ENCODE peak calls at places on chromosomes 5 and 9, in four cellular contexts. G is transverse colon, L is SK-N-SH, E is H1. H is an unnamed sample.
A peak's percentile ranks its signal among the peaks of the same experiment; 100 is the strongest.

GRCh38 chr5:170275376-170275994 is 22.1 kb downstream of the LCP2 start:
- DNase-seq in G (no peak), L (no peak), E (no peak), H (no peak)

GRCh38 chr9:114643001-114643400 is 14.6 kb downstream of the TEX53 start:
- DNase-seq in G (no peak), L (no peak), E (no peak), H (no peak)

GRCh38 chr5:91357012-91357634 is 26.0 kb downstream of the ARRDC3 start:
- DNase-seq in G (no peak), L (no peak), E (no peak), H (no peak)

GRCh38 chr9:37025381-37026084 is 8.5 kb downstream of the PAX5 start:
- DNase-seq in G (no peak), L (no peak), E (no peak), H (no peak)

GRCh38 chr5:57482671-57483106 is at the start of gene ACTBL2:
- DNase-seq in G (no peak), L (no peak), E (no peak), H (no peak)

GRCh38 chr9:93202919-93203712 is 19.2 kb downstream of the WNK2 start:
- DNase-seq in G (no peak), L (no peak), E (no peak), H (no peak)

GRCh38 chr9:38087934-38088925 is 19.2 kb upstream of the SHB start:
- DNase-seq in G (peak; percentile 82), L (peak; percentile 84), E (peak; percentile 99), H (peak; percentile 83)

GRCh38 chr5:9207820-9208418 is 338.0 kb downstream of the SEMA5A start:
- DNase-seq in G (no peak), L (peak; percentile 32), E (no peak), H (no peak)

GRCh38 chr5:66498791-66499207 is 97.4 kb upstream of the MAST4 start:
- DNase-seq in G (no peak), L (peak; percentile 31), E (no peak), H (no peak)

GRCh38 chr9:120886490-120886967 is 9.5 kb upstream of the PHF19 start:
- DNase-seq in G (no peak), L (no peak), E (no peak), H (no peak)

GRCh38 chr9:16255217-16255616 is 615.3 kb downstream of the BNC2 start:
- DNase-seq in G (no peak), L (no peak), E (no peak), H (no peak)

GRCh38 chr9:121807069-121807917 is 155.9 kb downstream of the DAB2IP start:
- DNase-seq in G (no peak), L (peak; percentile 22), E (peak; percentile 38), H (no peak)

GRCh38 chr5:135951807-135952206 is 3.0 kb downstream of the LECT2 start:
- DNase-seq in G (no peak), L (no peak), E (no peak), H (no peak)

GRCh38 chr9:37990404-37991015 is 78.5 kb downstream of the SHB start:
- DNase-seq in G (no peak), L (no peak), E (no peak), H (no peak)

GRCh38 chr9:89528540-89528939 is 30.6 kb upstream of the SEMA4D start:
- DNase-seq in G (no peak), L (no peak), E (no peak), H (no peak)

GRCh38 chr5:7094626-7095025 is 301.3 kb upstream of the ADCY2 start:
- DNase-seq in G (no peak), L (no peak), E (peak; percentile 73), H (no peak)

GRCh38 chr9:89744730-89745129 is 139.9 kb downstream of the GADD45G start:
- DNase-seq in G (no peak), L (no peak), E (no peak), H (no peak)

GRCh38 chr9:33297455-33297854 is 7.1 kb downstream of the NFX1 start:
- DNase-seq in G (peak; percentile 80), L (no peak), E (no peak), H (no peak)

GRCh38 chr5:38497946-38498345 is 58.5 kb downstream of the LIFR start:
- DNase-seq in G (no peak), L (no peak), E (no peak), H (no peak)

GRCh38 chr9:69347607-69348006 is 22.6 kb downstream of the ENTREP1 start:
- DNase-seq in G (no peak), L (no peak), E (no peak), H (no peak)

GRCh38 chr9:136407911-136408310 is 2.5 kb downstream of the ENTR1 start:
- DNase-seq in G (no peak), L (no peak), E (no peak), H (no peak)

GRCh38 chr9:107711528-107711927 is 222.0 kb upstream of the KLF4 start:
- DNase-seq in G (peak; percentile 89), L (peak; percentile 25), E (no peak), H (no peak)

GRCh38 chr9:133716564-133717112 is 21.5 kb downstream of the SARDH start:
- DNase-seq in G (no peak), L (no peak), E (no peak), H (peak; percentile 47)

GRCh38 chr5:83095163-83095972 is 18.0 kb downstream of the XRCC4 start:
- DNase-seq in G (no peak), L (no peak), E (no peak), H (no peak)

GRCh38 chr5:7425830-7426229 is 29.9 kb downstream of the ADCY2 start:
- DNase-seq in G (no peak), L (no peak), E (no peak), H (no peak)

GRCh38 chr5:10440367-10440990 is 1.2 kb upstream of the ROPN1L start:
- DNase-seq in G (no peak), L (no peak), E (no peak), H (no peak)

GRCh38 chr9:4741365-4742031 is 496 bp upstream of the AK3 start:
- DNase-seq in G (peak; percentile 55), L (no peak), E (peak; percentile 79), H (peak; percentile 74)

GRCh38 chr5:177607452-177608192 is 7.7 kb downstream of the B4GALT7 start:
- DNase-seq in G (peak; percentile 83), L (peak; percentile 93), E (peak; percentile 92), H (peak; percentile 87)

GRCh38 chr9:129143461-129143927 is 32.3 kb downstream of the PTPA start:
- DNase-seq in G (peak; percentile 37), L (no peak), E (no peak), H (no peak)

GRCh38 chr5:59356813-59357381 is 536.6 kb downstream of the PDE4D start:
- DNase-seq in G (no peak), L (no peak), E (peak; percentile 56), H (no peak)

GRCh38 chr9:128365525-128365924 is 5.6 kb upstream of the URM1 start:
- DNase-seq in G (no peak), L (no peak), E (no peak), H (no peak)

GRCh38 chr5:127353761-127354160 is 63.2 kb downstream of the MEGF10 start:
- DNase-seq in G (peak; percentile 23), L (no peak), E (no peak), H (no peak)

GRCh38 chr5:168612123-168612522 is 33.0 kb upstream of the PANK3 start:
- DNase-seq in G (no peak), L (no peak), E (no peak), H (no peak)

GRCh38 chr5:94908889-94909480 is 290.5 kb downstream of the SLF1 start:
- DNase-seq in G (no peak), L (peak; percentile 43), E (no peak), H (no peak)

GRCh38 chr5:59831341-59831989 is 62.1 kb downstream of the PDE4D start:
- DNase-seq in G (no peak), L (no peak), E (no peak), H (no peak)

GRCh38 chr5:79612667-79613190 is 488 bp downstream of the TENT2 start:
- DNase-seq in G (no peak), L (no peak), E (no peak), H (no peak)

GRCh38 chr9:109198736-109199384 is 31.8 kb upstream of the FRRS1L start:
- DNase-seq in G (no peak), L (no peak), E (no peak), H (no peak)

GRCh38 chr9:87504938-87505337 is 7.3 kb downstream of the DAPK1 start:
- DNase-seq in G (no peak), L (no peak), E (no peak), H (no peak)

GRCh38 chr9:89623925-89624420 is 19.2 kb downstream of the GADD45G start:
- DNase-seq in G (peak; percentile 27), L (no peak), E (no peak), H (no peak)

DNA sequence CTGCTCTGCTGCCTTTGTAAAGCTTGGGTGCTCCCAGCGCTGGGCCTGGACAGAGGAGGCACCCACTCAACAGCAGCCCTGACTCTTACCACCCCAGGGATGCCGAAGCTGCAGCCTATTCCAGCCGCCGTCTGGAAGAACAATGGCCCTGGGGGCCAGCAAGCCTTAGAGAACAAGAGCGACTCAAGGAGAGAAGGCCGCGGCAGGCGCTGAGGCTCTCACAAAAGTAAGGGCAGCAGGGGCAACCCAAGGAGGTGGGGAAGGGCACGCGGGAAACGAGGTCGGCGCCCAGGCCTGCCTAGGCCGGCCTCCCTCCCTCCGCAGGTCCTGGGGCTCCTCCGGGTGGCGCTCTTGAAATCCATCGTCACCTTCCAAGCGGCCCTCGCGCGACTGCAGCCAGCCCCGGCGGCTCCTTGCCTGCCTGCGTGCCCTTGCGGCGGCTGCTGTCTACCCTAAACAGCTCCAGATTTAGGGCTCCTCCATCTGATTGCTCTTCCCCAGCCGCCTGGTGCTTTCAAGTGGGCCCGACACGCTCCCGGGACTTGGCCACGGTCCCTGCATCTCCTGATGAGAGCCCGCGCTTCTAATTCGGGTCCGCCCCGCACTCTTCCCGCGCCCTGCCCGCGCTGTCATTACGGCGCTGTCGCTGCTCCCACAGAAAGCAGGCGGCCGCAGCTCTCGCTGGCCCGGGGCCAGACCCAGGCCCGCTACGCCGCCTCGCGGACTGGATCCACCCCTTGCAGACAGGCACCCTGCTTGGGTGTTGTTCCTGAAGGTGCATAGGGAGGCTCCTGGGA is 213.3 kb downstream of the SEMA6A start:
- DNase-seq in G (peak; percentile 69), L (peak; percentile 37), E (peak; percentile 87), H (no peak)
- TF ChIP-seq CTCF in G (peak; percentile 40), L (no peak), E (peak; percentile 63), H (no peak)

GRCh38 chr5:180869587-180869986 is 8.5 kb upstream of the ZFP62 start:
- DNase-seq in G (peak; percentile 26), L (no peak), E (no peak), H (no peak)
- TF ChIP-seq EP300 in G (peak; percentile 55), L (no peak), E (no peak), H (peak; percentile 32)

GRCh38 chr5:104800440-104801048 is 1238.0 kb upstream of the NUDT12 start:
- DNase-seq in G (no peak), L (no peak), E (no peak), H (no peak)
- TF ChIP-seq CTCF in G (no peak), L (peak; percentile 26), E (peak; percentile 60), H (no peak)

DNA sequence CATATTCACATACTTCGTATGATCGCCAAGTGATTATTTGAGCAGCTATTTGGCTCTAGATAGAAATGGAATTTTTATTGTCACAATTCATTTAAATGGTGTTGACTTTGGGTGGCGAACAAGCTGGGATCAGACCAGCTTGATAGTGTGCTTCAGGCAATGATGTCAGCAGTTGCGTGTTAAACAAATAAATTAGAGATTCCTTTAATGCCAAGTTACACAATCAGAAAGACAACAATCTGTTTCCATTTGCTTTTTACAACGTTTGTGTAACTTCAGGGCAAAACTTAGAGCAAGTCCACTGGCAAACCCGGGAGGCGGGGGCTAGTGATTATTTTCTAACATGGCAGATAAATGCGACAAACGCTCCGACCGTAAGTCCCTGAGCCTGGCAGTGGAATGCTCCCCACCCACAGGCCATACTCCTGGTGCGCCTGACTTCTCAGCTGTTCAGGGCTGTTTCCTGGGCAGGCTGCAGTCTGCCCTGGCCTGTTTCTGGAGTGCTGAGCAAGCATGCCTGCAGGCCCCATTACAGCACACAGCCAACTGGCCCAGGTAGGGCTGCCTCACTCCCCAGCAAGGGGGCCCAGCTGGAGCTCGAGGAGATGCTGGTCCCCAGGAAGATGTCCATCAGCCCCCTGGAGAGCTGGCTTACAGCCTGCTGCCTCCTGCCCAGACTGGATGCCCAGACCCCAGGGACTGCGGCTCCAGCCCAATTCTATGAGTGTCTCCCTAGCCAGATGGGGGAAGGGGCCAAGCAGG is 88.7 kb downstream of the BASP1 start:
- DNase-seq in G (peak; percentile 51), L (no peak), E (peak; percentile 49), H (no peak)
- TF ChIP-seq EP300 in G (no peak), L (no peak), E (no peak), H (no peak)